ENCODE peak calls at places on chromosomes 16 and 17, in five cellular contexts. T is smooth muscle cell of the brain vasculature; R is activated CD4-positive, CD25-positive, alpha-beta regulatory T cell; P is HT1080; G is AG04450. N is an unnamed sample.

GRCh38 chr16:47750371-47750770 is 289.2 kb downstream of the PHKB start:
- DNase-seq in T (no peak), R (no peak), P (no peak), G (no peak), N (no peak)

GRCh38 chr16:49776085-49776501 is 79.8 kb downstream of the ZNF423 start:
- DNase-seq in T (peak), R (no peak), P (no peak), G (no peak), N (no peak)

GRCh38 chr17:54813896-54814295 is 86.8 kb upstream of the TOM1L1 start:
- DNase-seq in T (no peak), R (no peak), P (no peak), G (no peak), N (no peak)

GRCh38 chr16:69709456-69710084 is 16.8 kb downstream of the NQO1 start:
- DNase-seq in T (peak), R (no peak), P (peak), G (no peak), N (no peak)

GRCh38 chr17:49849711-49850610 is 2.1 kb upstream of the TAC4 start:
- DNase-seq in T (no peak), R (no peak), P (no peak), G (no peak), N (no peak)

GRCh38 chr16:57252148-57252721 is 7.2 kb downstream of the ARL2BP start:
- DNase-seq in T (no peak), R (no peak), P (no peak), G (no peak), N (no peak)

GRCh38 chr16:468072-468821 is 42.8 kb downstream of the RAB11FIP3 start:
- DNase-seq in T (no peak), R (no peak), P (no peak), G (no peak), N (no peak)

GRCh38 chr17:50052822-50053653 is 2.9 kb upstream of the ITGA3 start:
- DNase-seq in T (no peak), R (no peak), P (peak), G (no peak), N (no peak)

GRCh38 chr16:87331241-87331801 is 14.1 kb upstream of the C16orf95 start:
- DNase-seq in T (no peak), R (no peak), P (no peak), G (no peak), N (no peak)

GRCh38 chr17:17467021-17467420 is 9.8 kb upstream of the MED9 start:
- DNase-seq in T (no peak), R (no peak), P (no peak), G (no peak), N (no peak)

GRCh38 chr16:17372383-17372782 is 98.4 kb downstream of the XYLT1 start:
- DNase-seq in T (no peak), R (no peak), P (no peak), G (no peak), N (no peak)

GRCh38 chr17:29549169-29549935 is 17.5 kb downstream of the ABHD15 start:
- DNase-seq in T (no peak), R (no peak), P (no peak), G (no peak), N (no peak)

GRCh38 chr17:45261577-45262515 is at the start of gene SPATA32:
- DNase-seq in T (no peak), R (peak), P (peak), G (no peak), N (no peak)

GRCh38 chr17:36661047-36661666 is 59.8 kb downstream of the MRM1 start:
- DNase-seq in T (no peak), R (no peak), P (no peak), G (no peak), N (no peak)

GRCh38 chr16:10597184-10597583 is 16.8 kb upstream of the EMP2 start:
- DNase-seq in T (no peak), R (no peak), P (no peak), G (no peak), N (no peak)

GRCh38 chr17:16415031-16415924 is at the start of gene TRPV2:
- DNase-seq in T (no peak), R (no peak), P (peak), G (no peak), N (no peak)

GRCh38 chr17:75209061-75209460 is 3.6 kb downstream of the NUP85 start:
- DNase-seq in T (no peak), R (no peak), P (no peak), G (no peak), N (no peak)

GRCh38 chr17:63946440-63947363 is 14.6 kb upstream of the CD79B start:
- DNase-seq in T (no peak), R (peak), P (no peak), G (no peak), N (no peak)